ENCODE peak calls at places on chromosomes 7 and 10, in five cellular contexts. K, J, N, U and L are unnamed samples.
A peak's percentile ranks its signal among the peaks of the same experiment; 100 is the strongest.

GRCh38 chr7:21544303-21544656 is 1.4 kb downstream of the DNAH11 start:
- DNase-seq in K (no peak), J (no peak), N (no peak), U (no peak), L (no peak)

GRCh38 chr7:70456729-70457128 is 675.2 kb upstream of the GALNT17 start:
- DNase-seq in K (no peak), J (no peak), N (no peak), U (no peak), L (peak; percentile 31)

GRCh38 chr10:103141950-103142349 is 51.1 kb downstream of the NT5C2 start:
- DNase-seq in K (no peak), J (no peak), N (no peak), U (no peak), L (no peak)

GRCh38 chr7:92246363-92247101 is 758 bp downstream of the ANKIB1 start:
- DNase-seq in K (peak; percentile 12), J (peak; percentile 31), N (peak; percentile 37), U (peak; percentile 8), L (peak; percentile 42)

GRCh38 chr10:70404906-70405824 is 1.2 kb downstream of the EIF4EBP2 start:
- DNase-seq in K (peak; percentile 97), J (peak; percentile 85), N (peak; percentile 89), U (peak; percentile 99), L (peak; percentile 74)

GRCh38 chr7:2512179-2512644 is 7.4 kb upstream of the LFNG start:
- DNase-seq in K (no peak), J (no peak), N (no peak), U (no peak), L (no peak)

GRCh38 chr10:92213049-92213448 is 77.8 kb downstream of the CPEB3 start:
- DNase-seq in K (no peak), J (no peak), N (no peak), U (no peak), L (no peak)

GRCh38 chr10:15245530-15245929 is 77.0 kb upstream of the NMT2 start:
- DNase-seq in K (no peak), J (no peak), N (no peak), U (no peak), L (peak; percentile 56)

GRCh38 chr10:95181731-95182130 is 12.3 kb upstream of the ACSM6 start:
- DNase-seq in K (no peak), J (no peak), N (no peak), U (peak; percentile 7), L (no peak)

GRCh38 chr7:99901581-99901980 is 17.7 kb downstream of the TRIM4 start:
- DNase-seq in K (no peak), J (no peak), N (no peak), U (no peak), L (no peak)

GRCh38 chr7:38658916-38659315 is 27.7 kb upstream of the AMPH start:
- DNase-seq in K (no peak), J (no peak), N (peak; percentile 4), U (no peak), L (no peak)

GRCh38 chr7:90594791-90595317 is 1.3 kb upstream of the CDK14 start:
- DNase-seq in K (peak; percentile 95), J (peak; percentile 27), N (peak; percentile 91), U (peak; percentile 83), L (no peak)

GRCh38 chr7:73526892-73527821 is 5.1 kb upstream of the BAZ1B start:
- DNase-seq in K (no peak), J (no peak), N (no peak), U (no peak), L (peak; percentile 74)

GRCh38 chr7:91718071-91718470 is 162.4 kb downstream of the MTERF1 start:
- DNase-seq in K (no peak), J (no peak), N (peak; percentile 34), U (no peak), L (no peak)

GRCh38 chr10:50416181-50416824 is 165.0 kb upstream of the ASAH2 start:
- DNase-seq in K (no peak), J (no peak), N (no peak), U (no peak), L (no peak)

GRCh38 chr7:158460665-158461064 is 127.0 kb downstream of the PTPRN2 start:
- DNase-seq in K (no peak), J (no peak), N (no peak), U (no peak), L (no peak)

GRCh38 chr10:88289342-88289741 is 293.8 kb downstream of the RNLS start:
- DNase-seq in K (no peak), J (no peak), N (peak; percentile 31), U (peak; percentile 6), L (no peak)

GRCh38 chr10:114394531-114394930 is 9.8 kb downstream of the AFAP1L2 start:
- DNase-seq in K (no peak), J (no peak), N (peak; percentile 91), U (no peak), L (no peak)

GRCh38 chr10:129140861-129141260 is 326.2 kb upstream of the MGMT start:
- DNase-seq in K (no peak), J (no peak), N (no peak), U (no peak), L (no peak)

GRCh38 chr10:95588025-95588424 is 26.9 kb upstream of the SORBS1 start:
- DNase-seq in K (no peak), J (no peak), N (peak; percentile 36), U (no peak), L (no peak)

GRCh38 chr10:24428410-24428782 is 219.5 kb downstream of the KIAA1217 start:
- DNase-seq in K (peak; percentile 78), J (no peak), N (peak; percentile 86), U (peak; percentile 55), L (no peak)

GRCh38 chr10:44307691-44308090 is 77.2 kb downstream of the CXCL12 start:
- DNase-seq in K (no peak), J (no peak), N (no peak), U (no peak), L (no peak)

GRCh38 chr10:44308935-44309334 is 76.0 kb downstream of the CXCL12 start:
- DNase-seq in K (no peak), J (no peak), N (no peak), U (no peak), L (no peak)

GRCh38 chr10:44309939-44310761 is 74.7 kb downstream of the CXCL12 start:
- DNase-seq in K (no peak), J (no peak), N (no peak), U (no peak), L (no peak)

GRCh38 chr10:44306147-44306710 is 78.7 kb downstream of the CXCL12 start:
- DNase-seq in K (peak; percentile 84), J (no peak), N (no peak), U (peak; percentile 82), L (no peak)

GRCh38 chr10:44306762-44307161 is 78.1 kb downstream of the CXCL12 start:
- DNase-seq in K (no peak), J (no peak), N (no peak), U (no peak), L (no peak)
- H2AFZ ChIP-seq in K (no peak overlapping the region), J (no peak overlapping the region), N (no peak overlapping the region), U (no peak overlapping the region), L (no peak overlapping the region)

GRCh38 chr10:73182568-73182967 is 14.6 kb downstream of the FAM149B1 start:
- DNase-seq in K (peak; percentile 78), J (peak; percentile 40), N (no peak), U (no peak), L (no peak)

GRCh38 chr10:73186266-73186665 is 18.3 kb downstream of the FAM149B1 start:
- DNase-seq in K (no peak), J (no peak), N (no peak), U (no peak), L (no peak)

DNA sequence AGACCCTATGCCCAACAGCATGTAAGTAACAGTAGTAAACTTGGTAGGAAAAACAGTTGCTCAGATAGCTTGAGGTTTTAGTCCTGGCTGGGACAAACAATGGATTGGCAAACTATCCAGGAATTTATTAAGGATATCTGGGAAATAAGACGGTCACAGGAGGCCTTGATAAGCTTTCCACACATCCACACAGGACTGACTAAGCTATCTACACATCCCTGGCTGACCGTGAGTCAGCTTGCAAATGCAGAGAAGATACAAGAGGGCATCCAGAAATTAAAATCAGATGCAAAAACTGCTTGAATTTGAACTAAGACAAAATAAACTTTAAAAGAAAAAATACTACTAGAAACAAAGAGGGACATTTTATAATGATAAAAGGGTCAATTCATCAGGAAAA is 16.0 kb downstream of the FAM149B1 start:
- DNase-seq in K (peak; percentile 74), J (no peak), N (no peak), U (no peak), L (no peak)
- H2AFZ ChIP-seq in K (no peak overlapping the region), J (no peak overlapping the region), N (no peak overlapping the region), U (no peak overlapping the region), L (no peak overlapping the region)

GRCh38 chr7:120091807-120092206 is 181.2 kb upstream of the KCND2 start:
- DNase-seq in K (no peak), J (peak; percentile 9), N (no peak), U (no peak), L (no peak)
- H2AFZ ChIP-seq in K (no peak overlapping the region), J (no peak overlapping the region), N (no peak overlapping the region), U (no peak overlapping the region), L (no peak overlapping the region)

GRCh38 chr7:106606120-106606519 is 54.8 kb downstream of the CCDC71L start:
- DNase-seq in K (no peak), J (no peak), N (no peak), U (no peak), L (no peak)

GRCh38 chr7:106603300-106603699 is 57.7 kb downstream of the CCDC71L start:
- DNase-seq in K (no peak), J (no peak), N (no peak), U (no peak), L (no peak)

GRCh38 chr7:106604303-106604918 is 56.5 kb downstream of the CCDC71L start:
- DNase-seq in K (no peak), J (no peak), N (peak; percentile 31), U (no peak), L (peak; percentile 52)

GRCh38 chr7:106602062-106602461 is 58.9 kb downstream of the CCDC71L start:
- DNase-seq in K (no peak), J (no peak), N (no peak), U (no peak), L (no peak)

DNA sequence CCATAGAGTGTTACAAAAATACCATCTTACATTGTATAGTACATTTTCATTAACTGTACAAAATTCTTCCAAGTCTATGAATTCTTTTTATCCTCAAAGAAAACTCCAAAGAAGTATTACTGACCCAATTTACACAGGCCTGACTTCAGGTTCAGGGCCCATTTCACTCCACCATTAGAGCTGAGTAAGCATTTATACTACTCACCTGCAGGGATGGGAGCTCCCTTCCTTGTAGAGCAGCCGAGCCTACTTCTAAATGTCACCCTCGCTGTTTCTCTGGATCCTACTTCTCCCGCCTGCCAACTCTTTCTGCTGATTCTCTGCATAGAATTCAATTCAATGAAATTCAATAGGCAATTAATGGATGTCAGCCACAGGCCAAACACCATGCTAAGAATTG is 56.0 kb downstream of the CCDC71L start:
- DNase-seq in K (no peak), J (no peak), N (no peak), U (no peak), L (no peak)
- H2AFZ ChIP-seq in K (no peak overlapping the region), J (no peak overlapping the region), N (no peak overlapping the region), U (no peak overlapping the region), L (no peak overlapping the region)

DNA sequence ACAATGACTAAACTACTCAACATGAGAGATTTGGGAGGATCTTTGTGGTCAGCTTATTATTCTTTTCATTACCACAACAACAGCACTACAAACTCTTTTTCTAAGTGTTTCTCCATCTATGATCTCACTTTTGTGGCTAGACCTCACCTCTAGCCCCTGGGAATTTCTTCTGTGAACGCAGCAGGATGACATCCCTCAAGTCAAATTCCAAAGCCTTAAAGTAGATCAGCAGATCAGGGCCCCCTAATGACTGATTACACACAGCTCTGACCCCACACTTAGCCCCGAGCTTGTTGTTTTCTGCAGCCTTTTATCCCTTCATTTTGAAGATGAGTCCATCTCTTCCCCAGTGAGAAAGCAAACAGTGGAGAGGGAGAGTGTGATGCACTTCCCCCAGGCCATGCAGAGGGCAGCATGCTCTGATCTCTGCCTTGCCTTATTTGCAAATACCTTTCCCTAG is 27.3 kb downstream of the TFAM start:
- DNase-seq in K (peak; percentile 94), J (no peak), N (peak; percentile 79), U (no peak), L (no peak)
- H2AFZ ChIP-seq in K (no peak overlapping the region), J (no peak overlapping the region), N (no peak overlapping the region), U (no peak overlapping the region), L (no peak overlapping the region)

GRCh38 chr10:75260990-75261389 is 25.2 kb upstream of the COMTD1 start:
- DNase-seq in K (no peak), J (no peak), N (no peak), U (no peak), L (no peak)
- H2AFZ ChIP-seq in K (no peak overlapping the region), J (no peak overlapping the region), N (no peak overlapping the region), U (no peak overlapping the region), L (no peak overlapping the region)